ENCODE peak calls at places on chromosomes 13 and 19, in four cellular contexts. Q, E, Z and G are unnamed samples.

GRCh38 chr19:50562329-50562728 is 5.9 kb downstream of the LRRC4B start:
- DNase-seq in Q (no peak), E (peak), Z (no peak), G (no peak)

GRCh38 chr13:109833071-109833470 is 46.7 kb upstream of the IRS2 start:
- DNase-seq in Q (no peak), E (no peak), Z (no peak), G (no peak)

GRCh38 chr13:108987488-108987887 is 358.1 kb downstream of the MYO16 start:
- DNase-seq in Q (no peak), E (no peak), Z (no peak), G (no peak)

GRCh38 chr13:98921786-98922185 is 56.1 kb downstream of the DOCK9 start:
- DNase-seq in Q (no peak), E (no peak), Z (no peak), G (no peak)

GRCh38 chr13:38042771-38043170 is 173.2 kb upstream of the TRPC4 start:
- DNase-seq in Q (no peak), E (no peak), Z (no peak), G (no peak)

GRCh38 chr19:5987077-5987818 is 9.3 kb upstream of the RANBP3 start:
- DNase-seq in Q (peak), E (peak), Z (peak), G (peak)

GRCh38 chr13:111347438-111347837 is 27.0 kb downstream of the TEX29 start:
- DNase-seq in Q (no peak), E (no peak), Z (no peak), G (no peak)

GRCh38 chr19:19587776-19588175 is 30.7 kb downstream of the PBX4 start:
- DNase-seq in Q (no peak), E (no peak), Z (no peak), G (no peak)

GRCh38 chr19:58361900-58362271 is 665 bp downstream of the ZNF497 start:
- DNase-seq in Q (no peak), E (peak), Z (peak), G (peak)

GRCh38 chr13:111893607-111894443 is 173.1 kb upstream of the SOX1 start:
- DNase-seq in Q (peak), E (no peak), Z (no peak), G (no peak)

GRCh38 chr13:72180253-72180952 is 313.4 kb upstream of the DACH1 start:
- DNase-seq in Q (no peak), E (no peak), Z (no peak), G (no peak)

GRCh38 chr19:21463449-21464105 is 41.8 kb upstream of the ZNF429 start:
- DNase-seq in Q (peak), E (peak), Z (no peak), G (no peak)

GRCh38 chr19:16164222-16164890 is 9.0 kb downstream of the CIB3 start:
- DNase-seq in Q (no peak), E (no peak), Z (no peak), G (peak)

GRCh38 chr13:79802389-79803140 is 321.6 kb downstream of the NDFIP2 start:
- DNase-seq in Q (no peak), E (no peak), Z (no peak), G (no peak)

GRCh38 chr19:29587518-29587986 is 18.5 kb upstream of the POP4 start:
- DNase-seq in Q (no peak), E (no peak), Z (no peak), G (no peak)

GRCh38 chr19:57800696-57801095 is 14.0 kb downstream of the ZNF552 start:
- DNase-seq in Q (no peak), E (no peak), Z (no peak), G (no peak)

GRCh38 chr19:58033741-58034475 is at the start of gene ZSCAN1:
- DNase-seq in Q (peak), E (no peak), Z (no peak), G (no peak)

GRCh38 chr13:51348069-51348967 is 8.8 kb downstream of the SERPINE3 start:
- DNase-seq in Q (no peak), E (no peak), Z (no peak), G (no peak)

GRCh38 chr19:17220207-17220758 is 5.1 kb downstream of the USE1 start:
- DNase-seq in Q (no peak), E (peak), Z (no peak), G (no peak)

GRCh38 chr13:30819136-30819875 is 84.0 kb downstream of the ALOX5AP start:
- DNase-seq in Q (no peak), E (no peak), Z (no peak), G (peak)

GRCh38 chr13:99931462-99931861 is 40.1 kb downstream of the ZIC5 start:
- DNase-seq in Q (no peak), E (no peak), Z (no peak), G (no peak)

GRCh38 chr19:15297416-15298224 is 34.7 kb downstream of the BRD4 start:
- DNase-seq in Q (peak), E (peak), Z (peak), G (peak)

GRCh38 chr19:28502879-28503734 is 709.8 kb downstream of the UQCRFS1 start:
- DNase-seq in Q (no peak), E (no peak), Z (no peak), G (no peak)

GRCh38 chr13:112245959-112246358 is 130.2 kb upstream of the SPACA7 start:
- DNase-seq in Q (no peak), E (no peak), Z (no peak), G (no peak)

GRCh38 chr13:24511824-24512207 is 762 bp downstream of the PARP4 start:
- DNase-seq in Q (no peak), E (no peak), Z (peak), G (no peak)

GRCh38 chr19:50500060-50500752 is 10.8 kb downstream of the JOSD2 start:
- DNase-seq in Q (peak), E (peak), Z (no peak), G (no peak)

GRCh38 chr13:97226788-97227627 is 4.9 kb downstream of the MBNL2 start:
- DNase-seq in Q (no peak), E (peak), Z (no peak), G (no peak)

GRCh38 chr19:51692065-51692915 is 840 bp upstream of the SPACA6 start:
- DNase-seq in Q (no peak), E (peak), Z (no peak), G (no peak)

GRCh38 chr19:30175987-30176386 is 196.2 kb upstream of the ZNF536 start:
- DNase-seq in Q (no peak), E (no peak), Z (no peak), G (no peak)

GRCh38 chr13:64083396-64083795 is 2667.7 kb upstream of the PCDH20 start:
- DNase-seq in Q (no peak), E (no peak), Z (no peak), G (no peak)

GRCh38 chr13:21576424-21576823 is 27.5 kb downstream of the MICU2 start:
- DNase-seq in Q (no peak), E (peak), Z (no peak), G (no peak)

GRCh38 chr19:33690461-33691427 is 69.0 kb downstream of the CHST8 start:
- DNase-seq in Q (no peak), E (no peak), Z (no peak), G (no peak)

GRCh38 chr13:29594310-29594709 is 1.2 kb downstream of the SLC7A1 start:
- DNase-seq in Q (no peak), E (peak), Z (peak), G (peak)

GRCh38 chr19:54459282-54460229 is 4.0 kb downstream of the LENG9 start:
- DNase-seq in Q (no peak), E (no peak), Z (no peak), G (no peak)

DNA sequence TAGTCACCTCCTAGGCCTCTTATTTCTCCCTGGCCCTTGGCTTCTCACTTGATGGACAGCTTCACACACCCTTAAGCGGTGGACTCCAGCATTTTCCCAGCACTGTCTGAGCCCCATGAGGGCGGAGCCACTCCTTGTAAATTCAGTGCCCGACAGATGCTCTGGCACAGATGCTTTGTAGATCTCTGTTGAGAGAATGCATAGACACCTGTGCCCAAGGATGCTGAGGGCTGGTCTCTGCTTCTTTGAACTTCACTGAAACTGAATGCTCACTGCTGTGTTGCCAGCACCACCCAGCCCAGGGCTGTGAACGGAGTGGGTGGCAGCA is 3.3 kb downstream of the SYCN start:
- DNase-seq in Q (no peak), E (no peak), Z (no peak), G (no peak)
- TF ChIP-seq NR3C1 in Q (no peak), E (no peak), Z (no peak), G (no peak)

DNA sequence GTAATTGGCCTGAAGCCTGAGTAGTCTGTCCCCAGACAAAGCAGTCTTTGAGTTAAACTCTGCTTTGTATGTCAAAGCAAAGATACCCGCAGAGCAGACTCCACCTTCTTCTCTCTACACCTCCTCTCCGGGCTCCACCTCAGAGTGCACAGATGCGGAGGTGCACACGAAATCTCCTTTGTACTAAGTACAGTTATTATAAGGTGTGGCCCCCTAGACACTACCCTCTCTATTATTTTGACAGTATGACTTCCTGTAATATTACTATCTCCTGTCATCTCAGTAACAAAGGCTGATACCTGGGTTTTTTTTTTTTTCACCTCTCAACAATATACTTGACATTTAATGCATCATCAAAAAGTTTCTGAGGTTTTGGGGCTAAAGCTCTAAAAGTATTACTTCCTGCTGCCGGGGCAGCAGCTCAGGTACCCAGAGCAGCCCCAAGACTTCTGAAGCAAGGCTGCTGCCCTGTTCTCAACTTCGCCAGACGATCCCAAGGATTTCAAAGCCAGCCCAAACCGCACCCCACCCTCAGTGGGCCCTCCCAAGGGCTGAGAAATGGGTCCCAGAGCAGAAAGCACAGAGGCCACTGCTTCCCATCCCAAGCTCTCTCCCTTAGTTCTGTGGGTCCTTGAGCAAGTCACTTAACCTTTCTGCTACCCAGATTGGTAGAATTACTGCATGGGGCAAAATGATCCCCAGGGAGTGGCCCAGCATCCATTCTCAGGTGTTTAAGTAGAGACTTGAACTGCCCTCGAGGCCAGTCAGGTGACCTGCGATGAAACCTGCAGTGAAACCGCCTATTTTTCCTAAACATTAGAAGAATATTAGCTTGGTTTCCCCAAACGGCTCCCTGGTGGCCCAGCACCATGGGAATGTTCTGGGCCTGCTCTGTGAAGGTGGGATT is 180.6 kb downstream of the FOXO1 start:
- DNase-seq in Q (no peak), E (no peak), Z (no peak), G (no peak)
- TF ChIP-seq NR3C1 in Q (no peak), E (no peak), Z (no peak), G (no peak)

DNA sequence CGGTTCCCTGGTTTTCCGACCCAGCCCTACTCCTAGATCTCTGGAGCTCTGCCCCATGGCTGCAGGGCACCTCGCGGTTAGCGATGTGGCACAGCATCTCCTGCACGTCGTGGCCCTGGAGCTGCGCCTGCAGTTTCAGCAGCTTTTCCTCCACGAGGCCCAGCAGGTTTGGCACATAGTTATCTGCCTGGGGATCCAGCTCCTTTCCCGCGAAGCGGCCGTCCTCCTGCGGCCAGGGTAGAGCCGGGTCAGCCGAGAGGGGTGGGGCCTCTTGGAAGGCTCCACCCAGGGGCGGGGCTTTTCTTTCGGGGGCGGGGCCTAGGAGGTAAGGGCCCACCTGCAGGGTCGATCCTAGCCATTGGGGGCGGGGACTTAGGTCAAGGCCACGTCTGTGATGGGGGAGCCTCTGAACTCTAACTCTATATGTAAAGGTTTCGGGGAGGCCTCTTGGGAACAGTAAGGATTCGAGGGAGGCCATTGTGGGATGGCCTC is 2.5 kb upstream of the RGL3 start:
- DNase-seq in Q (peak), E (peak), Z (no peak), G (no peak)
- TF ChIP-seq NR3C1 in Q (no peak), E (no peak), Z (no peak), G (no peak)

DNA sequence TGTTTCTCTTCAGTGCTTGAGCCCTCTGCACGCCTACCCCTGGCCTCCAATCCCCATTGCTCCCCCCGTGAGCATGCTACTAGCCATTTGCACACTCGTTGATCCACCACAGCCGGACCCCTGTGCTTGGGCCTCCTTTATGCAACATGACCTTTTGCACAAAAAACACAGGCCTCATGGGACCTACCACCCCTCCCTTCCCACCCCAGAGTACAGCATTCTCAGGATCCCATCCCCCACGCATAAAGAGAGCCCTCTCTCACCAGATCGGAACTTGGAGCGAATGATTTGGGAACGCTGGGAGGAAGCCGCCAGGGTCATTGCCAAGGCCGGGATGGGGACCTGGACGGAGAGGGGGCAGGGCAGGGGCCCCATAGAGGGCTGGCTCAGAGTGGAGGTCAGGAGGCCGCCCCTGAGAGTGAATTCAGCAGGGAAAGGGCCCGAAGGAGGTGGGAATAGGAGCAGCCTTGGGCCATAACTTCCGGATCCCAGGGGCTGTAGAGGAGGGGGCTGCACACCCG is 754 bp downstream of the MAMSTR start:
- DNase-seq in Q (no peak), E (no peak), Z (no peak), G (peak)
- TF ChIP-seq NR3C1 in Q (no peak), E (no peak), Z (no peak), G (no peak)